ENCODE peak calls at places on chromosomes 12 and 14, in four cellular contexts. P, I, M and R are unnamed samples.

GRCh38 chr12:49288922-49289555 is 5.9 kb upstream of the PRPH start:
- DNase-seq in P (no peak), I (no peak), M (no peak), R (no peak)

GRCh38 chr14:94165744-94166143 is 8.4 kb upstream of the PPP4R4 start:
- DNase-seq in P (no peak), I (no peak), M (no peak), R (no peak)

GRCh38 chr14:71668186-71668912 is 263.9 kb upstream of the RGS6 start:
- DNase-seq in P (no peak), I (peak), M (no peak), R (no peak)

GRCh38 chr12:2064078-2064507 is 11.3 kb downstream of the CACNA1C start:
- DNase-seq in P (no peak), I (peak), M (no peak), R (no peak)

GRCh38 chr12:93098077-93098476 is 169.0 kb upstream of the EEA1 start:
- DNase-seq in P (peak), I (peak), M (peak), R (peak)

GRCh38 chr14:100641274-100641860 is 54.1 kb upstream of the BEGAIN start:
- DNase-seq in P (no peak), I (no peak), M (no peak), R (no peak)

GRCh38 chr14:87097021-87097420 is 896.0 kb downstream of the GALC start:
- DNase-seq in P (no peak), I (peak), M (no peak), R (no peak)

GRCh38 chr14:25050494-25051170 is 685 bp upstream of the STXBP6 start:
- DNase-seq in P (peak), I (peak), M (no peak), R (no peak)

GRCh38 chr14:68938515-68939423 is 40.3 kb downstream of the ACTN1 start:
- DNase-seq in P (peak), I (peak), M (no peak), R (no peak)
- H3K4me3 ChIP-seq in P (no peak), I (no peak), M (no peak), R (no peak)

GRCh38 chr12:43805857-43806736 is at the start of gene TWF1:
- DNase-seq in P (peak), I (peak), M (peak), R (peak)

GRCh38 chr12:43806737-43807072 is 588 bp upstream of the TWF1 start:
- DNase-seq in P (no peak), I (no peak), M (no peak), R (no peak)

GRCh38 chr12:43805149-43805856 is 814 bp downstream of the TWF1 start:
- DNase-seq in P (no peak), I (peak), M (no peak), R (no peak)

GRCh38 chr12:43812042-43812441 is 5.9 kb upstream of the TWF1 start:
- DNase-seq in P (no peak), I (no peak), M (no peak), R (no peak)

DNA sequence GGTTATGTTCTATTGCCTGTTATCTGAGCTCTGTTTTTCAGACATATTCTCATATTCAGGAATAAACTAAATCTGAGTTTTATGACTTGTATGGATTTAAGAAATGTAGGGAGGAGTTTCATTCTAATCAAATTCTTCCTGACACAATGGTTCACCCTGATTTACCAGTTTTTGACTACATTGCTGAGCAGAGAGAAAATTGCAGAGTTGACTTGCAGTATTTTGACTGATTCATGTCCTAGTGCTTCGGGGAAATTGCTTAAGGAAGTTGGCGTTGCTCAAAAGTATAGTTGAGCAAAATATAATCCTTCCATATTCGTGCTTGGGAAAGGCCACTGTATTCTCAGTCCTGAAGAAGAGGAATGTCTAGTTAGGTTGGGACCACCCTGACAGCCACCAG is 1.2 kb upstream of the TWF1 start:
- DNase-seq in P (no peak), I (no peak), M (no peak), R (no peak)
- H3K4me3 ChIP-seq in P (no peak), I (no peak), M (no peak), R (no peak)

GRCh38 chr12:111776836-111777344 is 10.2 kb downstream of the ALDH2 start:
- DNase-seq in P (no peak), I (no peak), M (no peak), R (no peak)

GRCh38 chr12:111777345-111778045 is 10.8 kb downstream of the ALDH2 start:
- DNase-seq in P (peak), I (no peak), M (no peak), R (no peak)

GRCh38 chr12:111769599-111769998 is 2.9 kb downstream of the ALDH2 start:
- DNase-seq in P (no peak), I (no peak), M (no peak), R (no peak)

GRCh38 chr12:111775205-111776193 is 8.8 kb downstream of the ALDH2 start:
- DNase-seq in P (peak), I (peak), M (no peak), R (peak)

DNA sequence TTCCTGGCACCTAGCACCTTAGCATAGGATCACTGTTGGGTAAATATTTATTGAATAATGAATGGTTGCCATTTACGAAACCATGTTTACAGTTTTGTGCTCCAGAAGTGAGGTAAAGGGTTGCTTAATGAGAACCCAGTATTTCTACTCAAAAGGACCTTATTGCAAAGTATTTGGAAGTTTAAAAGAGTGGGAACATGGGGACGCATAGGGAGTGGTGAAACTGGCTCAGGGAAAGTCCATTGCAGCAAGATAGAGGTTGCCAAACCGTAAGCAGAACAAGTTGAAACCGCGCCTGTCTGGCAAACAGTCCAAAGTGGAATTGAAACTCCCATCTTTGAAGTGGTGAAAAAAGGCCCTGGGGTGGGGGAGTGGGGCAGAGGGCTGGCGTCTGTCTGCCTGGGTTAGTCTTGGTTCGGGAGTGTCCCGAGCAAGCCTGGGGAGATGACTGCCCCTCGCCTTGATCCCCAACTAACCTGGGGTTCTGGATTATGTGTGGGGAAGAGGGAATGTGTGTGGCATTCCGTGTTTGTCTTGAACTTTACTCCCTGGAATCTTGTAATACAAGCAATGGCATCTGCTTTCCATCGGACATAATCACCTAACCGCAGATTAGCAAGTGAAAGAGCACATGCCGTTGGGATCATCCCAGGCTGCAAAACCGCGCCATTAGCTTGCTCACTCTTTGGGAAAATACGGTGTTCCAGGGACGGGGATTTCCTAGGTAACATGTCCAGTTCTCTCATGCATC is 7.2 kb downstream of the ALDH2 start:
- DNase-seq in P (peak), I (peak), M (no peak), R (no peak)
- H3K4me3 ChIP-seq in P (no peak), I (peak), M (no peak), R (peak)

GRCh38 chr12:11882301-11883019 is 188.3 kb upstream of the BCL2L14 start:
- DNase-seq in P (no peak), I (no peak), M (no peak), R (no peak)

GRCh38 chr12:11885261-11886038 is 185.3 kb upstream of the BCL2L14 start:
- DNase-seq in P (no peak), I (peak), M (no peak), R (no peak)

GRCh38 chr12:11886339-11886738 is 184.4 kb upstream of the BCL2L14 start:
- DNase-seq in P (no peak), I (no peak), M (no peak), R (no peak)

GRCh38 chr12:11881835-11882234 is 188.9 kb upstream of the BCL2L14 start:
- DNase-seq in P (no peak), I (no peak), M (no peak), R (no peak)

DNA sequence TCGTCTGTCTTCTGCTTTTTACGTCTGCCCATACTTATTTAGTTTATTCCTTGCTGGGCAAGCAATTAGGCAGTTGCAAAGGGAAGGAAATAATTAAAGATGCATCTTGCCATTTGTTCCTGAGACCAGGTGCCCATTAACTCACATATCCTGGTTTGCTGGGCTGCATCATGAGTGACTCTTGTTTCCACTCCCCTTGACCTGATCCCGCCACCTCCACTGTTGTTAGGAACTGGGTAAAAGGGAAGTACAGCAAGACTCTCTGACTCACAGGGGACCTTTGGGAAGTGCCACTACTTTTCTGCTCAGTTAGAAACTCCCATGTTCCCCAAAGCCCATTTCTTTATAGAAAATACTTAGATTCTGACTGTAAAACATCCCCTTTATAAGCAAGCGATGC is 186.1 kb upstream of the BCL2L14 start:
- DNase-seq in P (no peak), I (no peak), M (no peak), R (no peak)
- H3K4me3 ChIP-seq in P (no peak), I (no peak), M (no peak), R (no peak)